ENCODE peak calls at places on chromosome 11, in four cellular contexts. D is cardiac fibroblast, M is coronary artery, Y is hippocampal formation. O is an unnamed sample.

GRCh38 chr11:22466351-22466750 is 128.2 kb downstream of the SLC17A6 start:
- DNase-seq in Y (no peak), M (no peak), D (no peak), O (no peak)

GRCh38 chr11:126926376-126926791 is 74.2 kb downstream of the KIRREL3 start:
- DNase-seq in D (peak), Y (peak), M (peak), O (no peak)

GRCh38 chr11:126956664-126957063 is 43.9 kb downstream of the KIRREL3 start:
- DNase-seq in M (no peak), D (no peak), Y (no peak), O (no peak)

GRCh38 chr11:102268083-102268984 is 49.0 kb upstream of the BIRC3 start:
- DNase-seq in Y (no peak), M (peak), D (peak), O (no peak)

GRCh38 chr11:116420770-116421528 is 351.8 kb downstream of the BUD13 start:
- DNase-seq in M (no peak), D (no peak), Y (no peak), O (no peak)

GRCh38 chr11:43933608-43934358 is 8.7 kb upstream of the C11orf96 start:
- DNase-seq in D (peak), M (no peak), Y (no peak), O (no peak)

GRCh38 chr11:114259124-114259526 is 37.1 kb upstream of the NNMT start:
- DNase-seq in Y (no peak), M (no peak), D (no peak), O (no peak)

GRCh38 chr11:85965202-85965601 is 103.7 kb downstream of the PICALM start:
- DNase-seq in D (peak), Y (no peak), M (no peak), O (no peak)

GRCh38 chr11:65477271-65478029 is 21.4 kb upstream of the MALAT1 start:
- DNase-seq in M (peak), D (peak), Y (peak), O (peak)

GRCh38 chr11:125270711-125271110 is 106.2 kb downstream of the PKNOX2 start:
- DNase-seq in M (no peak), D (peak), Y (no peak), O (no peak)

GRCh38 chr11:93510196-93510898 is 32.8 kb downstream of the SMCO4 start:
- DNase-seq in M (no peak), D (no peak), Y (no peak), O (no peak)

GRCh38 chr11:12723410-12724297 is 49.4 kb downstream of the TEAD1 start:
- DNase-seq in M (no peak), D (peak), Y (no peak), O (no peak)

GRCh38 chr11:134407321-134407828 is 4.7 kb downstream of the B3GAT1 start:
- DNase-seq in Y (peak), M (no peak), D (no peak), O (no peak)

GRCh38 chr11:48006301-48006992 is 26.1 kb downstream of the PTPRJ start:
- DNase-seq in D (peak), Y (no peak), M (no peak), O (no peak)

GRCh38 chr11:36672815-36673450 is 74.9 kb upstream of the RAG2 start:
- DNase-seq in M (no peak), D (peak), Y (peak), O (no peak)

GRCh38 chr11:61495801-61496601 is 12.5 kb upstream of the LRRC10B start:
- DNase-seq in M (no peak), Y (no peak), D (no peak), O (peak)

GRCh38 chr11:111733655-111734088 is 32.5 kb downstream of the PPP2R1B start:
- DNase-seq in Y (no peak), M (no peak), D (no peak), O (no peak)

GRCh38 chr11:11580831-11581492 is 40.8 kb downstream of the GALNT18 start:
- DNase-seq in Y (no peak), D (no peak), M (peak), O (no peak)

GRCh38 chr11:65307298-65308229 is 7.1 kb upstream of the CDC42EP2 start:
- DNase-seq in D (no peak), M (no peak), Y (no peak), O (no peak)

GRCh38 chr11:70281114-70281729 is 10.7 kb downstream of the PPFIA1 start:
- DNase-seq in M (no peak), D (peak), Y (no peak), O (no peak)

GRCh38 chr11:116642902-116643301 is 129.9 kb downstream of the BUD13 start:
- DNase-seq in Y (no peak), M (peak), D (no peak), O (no peak)

GRCh38 chr11:1728931-1729691 is 21.3 kb downstream of the IFITM10 start:
- DNase-seq in D (no peak), M (no peak), Y (no peak), O (no peak)

GRCh38 chr11:92844197-92844596 is 125.3 kb upstream of the MTNR1B start:
- DNase-seq in D (no peak), Y (no peak), M (no peak), O (no peak)

GRCh38 chr11:65384301-65384889 is 1.9 kb upstream of the SLC25A45 start:
- DNase-seq in Y (no peak), D (peak), M (no peak), O (no peak)

GRCh38 chr11:35663408-35663702 is 780 bp downstream of the TRIM44 start:
- DNase-seq in Y (no peak), M (no peak), D (no peak), O (no peak)

GRCh38 chr11:128497057-128497957 is 90.1 kb downstream of the ETS1 start:
- DNase-seq in M (no peak), Y (no peak), D (peak), O (no peak)

GRCh38 chr11:95829580-95830259 is 39.4 kb downstream of the CEP57 start:
- DNase-seq in D (peak), Y (no peak), M (no peak), O (no peak)

GRCh38 chr11:74846770-74847169 is 98.1 kb downstream of the RNF169 start:
- DNase-seq in Y (no peak), D (peak), M (no peak), O (no peak)

GRCh38 chr11:119061256-119061655 is 4.3 kb upstream of the HYOU1 start:
- DNase-seq in Y (no peak), M (no peak), D (no peak), O (no peak)

O was measured in DMS 273 treated with DMSO at 0.1 percent for 48 hours.